ENCODE peak calls at places on chromosomes 13 and 19, in six cellular contexts. B is left colon, G is T-helper 17 cell, P is M059J, Q is NCI-H510A, K is colonic mucosa. T is an unnamed sample.

GRCh38 chr13:76884571-76885202 is 1.5 kb downstream of the KCTD12 start:
- DNase-seq in G (no peak), K (peak), B (no peak), Q (no peak), P (peak), T (no peak)

GRCh38 chr19:55383789-55384575 is at the start of gene TMEM238:
- DNase-seq in Q (peak), K (peak), P (peak), G (peak), B (peak), T (peak)

GRCh38 chr19:16778796-16779411 is 50.3 kb upstream of the SIN3B start:
- DNase-seq in K (peak), G (no peak), B (no peak), Q (no peak), P (peak), T (no peak)

GRCh38 chr13:20362642-20363041 is 130.5 kb upstream of the GJB6 start:
- DNase-seq in Q (no peak), K (no peak), P (no peak), G (no peak), B (no peak), T (no peak)

GRCh38 chr13:113638806-113639205 is 19.2 kb downstream of the ATP4B start:
- DNase-seq in B (no peak), P (no peak), G (no peak), Q (no peak), K (no peak), T (no peak)

GRCh38 chr13:85278851-85279250 is 520.4 kb downstream of the SLITRK6 start:
- DNase-seq in Q (no peak), B (no peak), K (no peak), P (no peak), G (no peak), T (no peak)

GRCh38 chr19:54172764-54173699 is at the start of gene TMC4:
- DNase-seq in G (no peak), P (peak), B (peak), Q (peak), K (peak), T (peak)

GRCh38 chr13:23744315-23744714 is 144.9 kb downstream of the MIPEP start:
- DNase-seq in G (no peak), B (no peak), P (no peak), K (no peak), Q (no peak), T (no peak)

GRCh38 chr13:106104281-106104901 is 431.1 kb downstream of the EFNB2 start:
- DNase-seq in Q (no peak), B (no peak), P (peak), G (no peak), K (no peak), T (no peak)

GRCh38 chr19:49064768-49065611 is at the start of gene NTF4:
- DNase-seq in K (peak), Q (no peak), G (no peak), P (no peak), B (no peak), T (peak)

GRCh38 chr13:50374517-50374916 is 359.3 kb downstream of the KCNRG start:
- DNase-seq in B (no peak), K (no peak), Q (no peak), G (no peak), P (no peak), T (no peak)

GRCh38 chr19:5154129-5154798 is 185.4 kb downstream of the KDM4B start:
- DNase-seq in Q (no peak), G (no peak), P (no peak), K (peak), B (no peak), T (peak)

GRCh38 chr13:24348385-24348784 is 39.0 kb downstream of the C1QTNF9 start:
- DNase-seq in K (no peak), P (peak), Q (no peak), G (no peak), B (no peak), T (no peak)

GRCh38 chr13:39881887-39882286 is 226.4 kb downstream of the COG6 start:
- DNase-seq in P (no peak), K (no peak), Q (no peak), B (no peak), G (no peak), T (no peak)

GRCh38 chr13:89748716-89749115 is 1598.8 kb upstream of the MIR17HG start:
- DNase-seq in K (no peak), G (no peak), Q (no peak), B (no peak), P (no peak), T (no peak)

GRCh38 chr19:21020298-21021227 is at the start of gene ZNF430:
- DNase-seq in Q (peak), B (peak), K (peak), G (peak), P (peak), T (peak)

GRCh38 chr19:4393947-4394590 is 6.3 kb downstream of the SH3GL1 start:
- DNase-seq in G (no peak), Q (no peak), K (no peak), P (no peak), B (no peak), T (no peak)

GRCh38 chr19:36060430-36060829 is 5.7 kb downstream of the WDR62 start:
- DNase-seq in P (peak), G (no peak), Q (no peak), K (no peak), B (no peak), T (peak)

GRCh38 chr19:43790587-43790986 is 9.8 kb upstream of the KCNN4 start:
- DNase-seq in K (no peak), P (no peak), Q (no peak), B (no peak), G (no peak), T (no peak)

T was measured in body of pancreas.